ENCODE peak calls at places on chromosomes 13 and 19, in seven cellular contexts. One of them, this sample, is unnamed.

GRCh38 chr19:6828698-6829633 is 56.5 kb downstream of the VAV1 start:
- DNase-seq in kidney epithelial cell: no peak
- DNase-seq in left ventricle myocardium inferior: no peak
- DNase-seq in GM13976: peak; percentile 72
- DNase-seq in bronchial epithelial cell: peak; percentile 30
- DNase-seq in neural crest cell: no peak
- DNase-seq in astrocyte of the spinal cord: no peak
- DNase-seq in this sample: peak; percentile 58

GRCh38 chr13:94829201-94829600 is 116.9 kb upstream of the SOX21 start:
- DNase-seq in kidney epithelial cell: no peak
- DNase-seq in left ventricle myocardium inferior: no peak
- DNase-seq in GM13976: no peak
- DNase-seq in bronchial epithelial cell: no peak
- DNase-seq in neural crest cell: no peak
- DNase-seq in astrocyte of the spinal cord: no peak
- DNase-seq in this sample: no peak

GRCh38 chr13:30140973-30141372 is 166.4 kb downstream of the KATNAL1 start:
- DNase-seq in kidney epithelial cell: no peak
- DNase-seq in left ventricle myocardium inferior: no peak
- DNase-seq in GM13976: no peak
- DNase-seq in bronchial epithelial cell: no peak
- DNase-seq in neural crest cell: no peak
- DNase-seq in astrocyte of the spinal cord: no peak
- DNase-seq in this sample: no peak

GRCh38 chr13:34156841-34157365 is 339.0 kb downstream of the RFC3 start:
- DNase-seq in kidney epithelial cell: peak; percentile 98
- DNase-seq in left ventricle myocardium inferior: peak; percentile 22
- DNase-seq in GM13976: peak; percentile 34
- DNase-seq in bronchial epithelial cell: peak; percentile 97
- DNase-seq in neural crest cell: no peak
- DNase-seq in astrocyte of the spinal cord: peak; percentile 96
- DNase-seq in this sample: peak; percentile 54

GRCh38 chr19:35365303-35365702 is 5.6 kb upstream of the GPR42 start:
- DNase-seq in kidney epithelial cell: no peak
- DNase-seq in left ventricle myocardium inferior: no peak
- DNase-seq in GM13976: no peak
- DNase-seq in bronchial epithelial cell: no peak
- DNase-seq in neural crest cell: no peak
- DNase-seq in astrocyte of the spinal cord: no peak
- DNase-seq in this sample: no peak

GRCh38 chr13:37418490-37418889 is 180.1 kb downstream of the POSTN start:
- DNase-seq in kidney epithelial cell: no peak
- DNase-seq in left ventricle myocardium inferior: no peak
- DNase-seq in GM13976: no peak
- DNase-seq in bronchial epithelial cell: peak; percentile 48
- DNase-seq in neural crest cell: no peak
- DNase-seq in astrocyte of the spinal cord: no peak
- DNase-seq in this sample: no peak

GRCh38 chr13:109996404-109996960 is 210.1 kb upstream of the IRS2 start:
- DNase-seq in kidney epithelial cell: no peak
- DNase-seq in left ventricle myocardium inferior: no peak
- DNase-seq in GM13976: no peak
- DNase-seq in bronchial epithelial cell: no peak
- DNase-seq in neural crest cell: no peak
- DNase-seq in astrocyte of the spinal cord: no peak
- DNase-seq in this sample: no peak

GRCh38 chr19:49930483-49931011 is 1.2 kb upstream of the NUP62 start:
- DNase-seq in kidney epithelial cell: no peak
- DNase-seq in left ventricle myocardium inferior: peak; percentile 34
- DNase-seq in GM13976: no peak
- DNase-seq in bronchial epithelial cell: no peak
- DNase-seq in neural crest cell: no peak
- DNase-seq in astrocyte of the spinal cord: no peak
- DNase-seq in this sample: no peak

GRCh38 chr13:31056650-31057275 is 104.9 kb downstream of the HSPH1 start:
- DNase-seq in kidney epithelial cell: no peak
- DNase-seq in left ventricle myocardium inferior: no peak
- DNase-seq in GM13976: no peak
- DNase-seq in bronchial epithelial cell: no peak
- DNase-seq in neural crest cell: no peak
- DNase-seq in astrocyte of the spinal cord: no peak
- DNase-seq in this sample: no peak

GRCh38 chr13:33799950-33800592 is 17.9 kb upstream of the RFC3 start:
- DNase-seq in kidney epithelial cell: no peak
- DNase-seq in left ventricle myocardium inferior: no peak
- DNase-seq in GM13976: no peak
- DNase-seq in bronchial epithelial cell: peak; percentile 43
- DNase-seq in neural crest cell: no peak
- DNase-seq in astrocyte of the spinal cord: peak; percentile 61
- DNase-seq in this sample: no peak

GRCh38 chr19:7507884-7508283 is 8.0 kb upstream of the ZNF358 start:
- DNase-seq in kidney epithelial cell: no peak
- DNase-seq in left ventricle myocardium inferior: peak; percentile 55
- DNase-seq in GM13976: peak; percentile 47
- DNase-seq in bronchial epithelial cell: peak; percentile 73
- DNase-seq in neural crest cell: peak; percentile 55
- DNase-seq in astrocyte of the spinal cord: peak; percentile 86
- DNase-seq in this sample: no peak

GRCh38 chr19:55525289-55526101 is 11.4 kb downstream of the SBK2 start:
- DNase-seq in kidney epithelial cell: no peak
- DNase-seq in left ventricle myocardium inferior: no peak
- DNase-seq in GM13976: no peak
- DNase-seq in bronchial epithelial cell: no peak
- DNase-seq in neural crest cell: no peak
- DNase-seq in astrocyte of the spinal cord: no peak
- DNase-seq in this sample: no peak

GRCh38 chr13:113297370-113297871 is 382 bp downstream of the LAMP1 start:
- DNase-seq in kidney epithelial cell: no peak
- DNase-seq in left ventricle myocardium inferior: no peak
- DNase-seq in GM13976: peak; percentile 63
- DNase-seq in bronchial epithelial cell: peak; percentile 26
- DNase-seq in neural crest cell: no peak
- DNase-seq in astrocyte of the spinal cord: peak; percentile 4
- DNase-seq in this sample: peak; percentile 53

GRCh38 chr19:53333071-53333465 is 481 bp upstream of the ZNF845 start:
- DNase-seq in kidney epithelial cell: no peak
- DNase-seq in left ventricle myocardium inferior: peak; percentile 38
- DNase-seq in GM13976: no peak
- DNase-seq in bronchial epithelial cell: no peak
- DNase-seq in neural crest cell: peak; percentile 40
- DNase-seq in astrocyte of the spinal cord: no peak
- DNase-seq in this sample: no peak

GRCh38 chr13:32426191-32426980 is 1.5 kb downstream of the N4BP2L1 start:
- DNase-seq in kidney epithelial cell: no peak
- DNase-seq in left ventricle myocardium inferior: no peak
- DNase-seq in GM13976: peak; percentile 78
- DNase-seq in bronchial epithelial cell: no peak
- DNase-seq in neural crest cell: no peak
- DNase-seq in astrocyte of the spinal cord: no peak
- DNase-seq in this sample: peak; percentile 75

GRCh38 chr19:28633223-28634030 is 579.5 kb downstream of the UQCRFS1 start:
- DNase-seq in kidney epithelial cell: peak; percentile 2
- DNase-seq in left ventricle myocardium inferior: no peak
- DNase-seq in GM13976: peak; percentile 31
- DNase-seq in bronchial epithelial cell: peak; percentile 3
- DNase-seq in neural crest cell: peak; percentile 63
- DNase-seq in astrocyte of the spinal cord: peak; percentile 16
- DNase-seq in this sample: peak; percentile 40

GRCh38 chr19:49132974-49133609 is 13.7 kb downstream of the PPFIA3 start:
- DNase-seq in kidney epithelial cell: no peak
- DNase-seq in left ventricle myocardium inferior: peak; percentile 57
- DNase-seq in GM13976: no peak
- DNase-seq in bronchial epithelial cell: no peak
- DNase-seq in neural crest cell: no peak
- DNase-seq in astrocyte of the spinal cord: no peak
- DNase-seq in this sample: no peak

GRCh38 chr13:22061371-22061805 is 390.5 kb downstream of the FGF9 start:
- DNase-seq in kidney epithelial cell: no peak
- DNase-seq in left ventricle myocardium inferior: no peak
- DNase-seq in GM13976: peak; percentile 57
- DNase-seq in bronchial epithelial cell: no peak
- DNase-seq in neural crest cell: no peak
- DNase-seq in astrocyte of the spinal cord: no peak
- DNase-seq in this sample: peak; percentile 50

GRCh38 chr19:40692212-40692551 is 1.7 kb upstream of the NUMBL start:
- DNase-seq in kidney epithelial cell: no peak
- DNase-seq in left ventricle myocardium inferior: no peak
- DNase-seq in GM13976: no peak
- DNase-seq in bronchial epithelial cell: no peak
- DNase-seq in neural crest cell: no peak
- DNase-seq in astrocyte of the spinal cord: no peak
- DNase-seq in this sample: no peak

GRCh38 chr19:40689339-40690049 is 957 bp downstream of the NUMBL start:
- DNase-seq in kidney epithelial cell: no peak
- DNase-seq in left ventricle myocardium inferior: peak; percentile 46
- DNase-seq in GM13976: peak; percentile 50
- DNase-seq in bronchial epithelial cell: peak; percentile 7
- DNase-seq in neural crest cell: no peak
- DNase-seq in astrocyte of the spinal cord: no peak
- DNase-seq in this sample: no peak

GRCh38 chr19:40690050-40690698 is at the start of gene NUMBL:
- DNase-seq in kidney epithelial cell: no peak
- DNase-seq in left ventricle myocardium inferior: peak; percentile 47
- DNase-seq in GM13976: no peak
- DNase-seq in bronchial epithelial cell: no peak
- DNase-seq in neural crest cell: no peak
- DNase-seq in astrocyte of the spinal cord: no peak
- DNase-seq in this sample: no peak

GRCh38 chr19:40691421-40692211 is 1.2 kb upstream of the NUMBL start:
- DNase-seq in kidney epithelial cell: no peak
- DNase-seq in left ventricle myocardium inferior: no peak
- DNase-seq in GM13976: no peak
- DNase-seq in bronchial epithelial cell: no peak
- DNase-seq in neural crest cell: no peak
- DNase-seq in astrocyte of the spinal cord: no peak
- DNase-seq in this sample: no peak

GRCh38 chr19:40690699-40691420 is 409 bp upstream of the NUMBL start:
- DNase-seq in kidney epithelial cell: peak; percentile 28
- DNase-seq in left ventricle myocardium inferior: peak; percentile 97
- DNase-seq in GM13976: peak; percentile 100
- DNase-seq in bronchial epithelial cell: peak; percentile 62
- DNase-seq in neural crest cell: peak; percentile 82
- DNase-seq in astrocyte of the spinal cord: peak; percentile 97
- DNase-seq in this sample: peak; percentile 99
- TF ChIP-seq CTCF in kidney epithelial cell: no peak
- TF ChIP-seq CTCF in left ventricle myocardium inferior: no peak
- TF ChIP-seq CTCF in GM13976: no peak
- TF ChIP-seq CTCF in bronchial epithelial cell: no peak
- TF ChIP-seq CTCF in neural crest cell: no peak
- TF ChIP-seq CTCF in astrocyte of the spinal cord: no peak
- TF ChIP-seq CTCF in this sample: no peak

GRCh38 chr19:33476151-33476707 is 45.4 kb downstream of the PEPD start:
- DNase-seq in kidney epithelial cell: no peak
- DNase-seq in left ventricle myocardium inferior: no peak
- DNase-seq in GM13976: no peak
- DNase-seq in bronchial epithelial cell: no peak
- DNase-seq in neural crest cell: no peak
- DNase-seq in astrocyte of the spinal cord: no peak
- DNase-seq in this sample: no peak

GRCh38 chr19:33481863-33482262 is 39.7 kb downstream of the PEPD start:
- DNase-seq in kidney epithelial cell: no peak
- DNase-seq in left ventricle myocardium inferior: no peak
- DNase-seq in GM13976: no peak
- DNase-seq in bronchial epithelial cell: no peak
- DNase-seq in neural crest cell: no peak
- DNase-seq in astrocyte of the spinal cord: no peak
- DNase-seq in this sample: no peak

GRCh38 chr19:33482486-33482885 is 39.1 kb downstream of the PEPD start:
- DNase-seq in kidney epithelial cell: no peak
- DNase-seq in left ventricle myocardium inferior: no peak
- DNase-seq in GM13976: no peak
- DNase-seq in bronchial epithelial cell: peak; percentile 58
- DNase-seq in neural crest cell: no peak
- DNase-seq in astrocyte of the spinal cord: peak; percentile 36
- DNase-seq in this sample: no peak

GRCh38 chr19:33473644-33474305 is 47.8 kb downstream of the PEPD start:
- DNase-seq in kidney epithelial cell: no peak
- DNase-seq in left ventricle myocardium inferior: no peak
- DNase-seq in GM13976: no peak
- DNase-seq in bronchial epithelial cell: no peak
- DNase-seq in neural crest cell: no peak
- DNase-seq in astrocyte of the spinal cord: peak; percentile 75
- DNase-seq in this sample: no peak

DNA sequence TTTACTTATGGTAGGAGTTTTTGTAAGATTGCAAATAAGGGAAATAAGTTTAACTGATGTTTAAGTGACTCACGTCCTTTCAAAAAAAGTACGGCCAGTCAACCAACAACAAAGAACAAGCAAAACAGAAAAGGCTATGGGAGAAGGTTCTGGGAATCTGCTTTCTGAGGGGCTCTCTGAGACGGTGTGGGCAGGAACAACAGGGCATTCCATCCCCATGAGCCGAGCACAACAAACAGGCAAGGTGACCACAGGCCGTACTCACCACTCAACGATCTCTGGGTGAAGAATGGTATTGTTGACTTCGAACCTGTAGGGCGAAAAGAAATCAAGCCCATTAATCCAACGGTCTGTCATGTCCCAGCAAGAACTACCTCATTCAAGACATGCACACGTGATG is 43.8 kb downstream of the PEPD start:
- DNase-seq in kidney epithelial cell: no peak
- DNase-seq in left ventricle myocardium inferior: no peak
- DNase-seq in GM13976: no peak
- DNase-seq in bronchial epithelial cell: no peak
- DNase-seq in neural crest cell: no peak
- DNase-seq in astrocyte of the spinal cord: peak; percentile 66
- DNase-seq in this sample: no peak
- TF ChIP-seq CTCF in kidney epithelial cell: no peak
- TF ChIP-seq CTCF in left ventricle myocardium inferior: no peak
- TF ChIP-seq CTCF in GM13976: no peak
- TF ChIP-seq CTCF in bronchial epithelial cell: no peak
- TF ChIP-seq CTCF in neural crest cell: no peak
- TF ChIP-seq CTCF in astrocyte of the spinal cord: no peak
- TF ChIP-seq CTCF in this sample: no peak

GRCh38 chr13:27177852-27178251 is 6.2 kb upstream of the USP12 start:
- DNase-seq in kidney epithelial cell: no peak
- DNase-seq in left ventricle myocardium inferior: no peak
- DNase-seq in GM13976: peak; percentile 26
- DNase-seq in bronchial epithelial cell: no peak
- DNase-seq in neural crest cell: no peak
- DNase-seq in astrocyte of the spinal cord: no peak
- DNase-seq in this sample: no peak
- TF ChIP-seq CTCF in kidney epithelial cell: peak; percentile 10
- TF ChIP-seq CTCF in left ventricle myocardium inferior: no peak
- TF ChIP-seq CTCF in GM13976: peak; percentile 5
- TF ChIP-seq CTCF in bronchial epithelial cell: no peak
- TF ChIP-seq CTCF in neural crest cell: peak; percentile 34
- TF ChIP-seq CTCF in astrocyte of the spinal cord: no peak
- TF ChIP-seq CTCF in this sample: no peak

DNA sequence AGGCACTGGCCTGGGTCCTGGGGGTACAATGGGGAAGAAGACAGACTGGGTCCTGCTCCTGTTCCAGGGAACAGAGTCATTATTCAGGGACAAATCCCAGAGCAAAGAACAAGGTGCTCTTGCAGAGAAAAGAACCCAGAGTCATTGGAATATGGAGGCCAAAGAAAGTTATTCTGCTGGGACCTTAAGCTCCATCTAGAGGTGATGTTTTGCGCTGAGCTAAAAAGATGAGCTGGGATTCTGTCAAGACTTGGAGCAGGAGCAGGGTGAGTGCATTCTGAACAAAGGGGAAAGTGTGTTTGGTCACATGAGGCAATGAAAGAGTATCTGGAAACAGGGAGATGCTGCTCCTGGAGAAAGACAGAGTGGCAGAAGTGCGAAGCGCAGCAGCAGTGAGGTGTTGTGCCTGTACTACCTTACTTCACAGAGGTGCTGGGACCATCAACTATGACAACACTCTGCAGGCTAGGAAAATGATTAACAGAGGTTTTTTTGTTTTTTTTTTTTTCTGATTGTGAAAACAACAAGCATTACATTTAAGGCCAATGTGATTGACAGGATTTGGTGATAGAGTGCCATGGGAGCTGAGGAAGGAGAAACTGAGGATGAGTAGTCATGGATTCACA is 95.3 kb upstream of the TNFSF11 start:
- DNase-seq in kidney epithelial cell: no peak
- DNase-seq in left ventricle myocardium inferior: no peak
- DNase-seq in GM13976: peak; percentile 46
- DNase-seq in bronchial epithelial cell: peak; percentile 44
- DNase-seq in neural crest cell: no peak
- DNase-seq in astrocyte of the spinal cord: peak; percentile 66
- DNase-seq in this sample: peak; percentile 34
- TF ChIP-seq CTCF in kidney epithelial cell: peak; percentile 30
- TF ChIP-seq CTCF in left ventricle myocardium inferior: no peak
- TF ChIP-seq CTCF in GM13976: peak; percentile 19
- TF ChIP-seq CTCF in bronchial epithelial cell: peak; percentile 64
- TF ChIP-seq CTCF in neural crest cell: peak; percentile 49
- TF ChIP-seq CTCF in astrocyte of the spinal cord: peak; percentile 73
- TF ChIP-seq CTCF in this sample: peak; percentile 33